ENCODE peak calls at places on chromosomes 11 and 22, in six cellular contexts. I is ELR; N is nucleus accumbens; F is hypothalamus; P is DMS153; O is stimulated activated naive CD8-positive, alpha-beta T cell treated with anti-CD3 and anti-CD28 coated beads, Interleukin-15, Interleukin-2, amounts not matched to agents 100 U/mL and 50 U/mL, for 24 hours. V is an unnamed sample.

GRCh38 chr11:67045314-67045713 is 11.3 kb upstream of the RHOD start:
- DNase-seq in I (peak; percentile 87), N (peak; percentile 45), F (no peak), P (no peak), O (no peak), V (peak; percentile 74)

GRCh38 chr22:30575859-30576258 is 1.4 kb upstream of the GAL3ST1 start:
- DNase-seq in I (no peak), N (peak; percentile 19), F (no peak), P (no peak), O (no peak), V (no peak)

GRCh38 chr11:132631956-132632355 is 900.3 kb downstream of the OPCML start:
- DNase-seq in I (peak; percentile 46), N (no peak), F (no peak), P (no peak), O (no peak), V (no peak)

GRCh38 chr11:441418-442274 is at the start of gene ANO9:
- DNase-seq in I (no peak), N (no peak), F (no peak), P (peak; percentile 73), O (peak; percentile 68), V (peak; percentile 90)

GRCh38 chr22:30246962-30247376 is 410 bp upstream of the LIF start:
- DNase-seq in I (no peak), N (no peak), F (no peak), P (no peak), O (peak; percentile 45), V (no peak)

GRCh38 chr11:34188181-34188580 is 82.8 kb downstream of the NAT10 start:
- DNase-seq in I (no peak), N (no peak), F (no peak), P (no peak), O (no peak), V (no peak)

GRCh38 chr11:43992834-43993637 is 50.6 kb downstream of the C11orf96 start:
- DNase-seq in I (no peak), N (no peak), F (no peak), P (no peak), O (no peak), V (no peak)

GRCh38 chr22:21974058-21974649 is 8.4 kb downstream of the TOP3B start:
- DNase-seq in I (peak; percentile 12), N (no peak), F (no peak), P (no peak), O (no peak), V (no peak)

GRCh38 chr11:762421-763072 is 14.7 kb downstream of the GATD1 start:
- DNase-seq in I (peak; percentile 94), N (peak; percentile 50), F (no peak), P (no peak), O (no peak), V (no peak)